ENCODE peak calls at places on chromosomes 3 and 15, in six cellular contexts. One of them, this sample, is unnamed.

GRCh38 chr15:84099181-84099580 is 136.4 kb upstream of the GOLGA6L4 start:
- DNase-seq in HCT116: no peak
- DNase-seq in heart left ventricle: no peak
- DNase-seq in NB4: peak
- DNase-seq in endothelial cell of umbilical vein: peak
- DNase-seq in IMR-90: no peak
- DNase-seq in this sample: no peak

GRCh38 chr3:44511238-44511567 is 33.7 kb upstream of the ZNF445 start:
- DNase-seq in endothelial cell of umbilical vein: peak
- DNase-seq in heart left ventricle: no peak
- DNase-seq in IMR-90: no peak
- DNase-seq in NB4: no peak
- DNase-seq in HCT116: no peak
- DNase-seq in this sample: no peak

GRCh38 chr3:136838641-136839555 is 20.0 kb downstream of the SLC35G2 start:
- DNase-seq in IMR-90: peak
- DNase-seq in HCT116: no peak
- DNase-seq in heart left ventricle: no peak
- DNase-seq in endothelial cell of umbilical vein: peak
- DNase-seq in NB4: peak
- DNase-seq in this sample: no peak

GRCh38 chr3:104514371-104514770 is 852.3 kb upstream of the ALCAM start:
- DNase-seq in heart left ventricle: no peak
- DNase-seq in HCT116: no peak
- DNase-seq in NB4: no peak
- DNase-seq in IMR-90: no peak
- DNase-seq in endothelial cell of umbilical vein: no peak
- DNase-seq in this sample: no peak

GRCh38 chr3:64291345-64291744 is 66.1 kb upstream of the PRICKLE2 start:
- DNase-seq in endothelial cell of umbilical vein: peak
- DNase-seq in NB4: peak
- DNase-seq in HCT116: no peak
- DNase-seq in heart left ventricle: peak
- DNase-seq in IMR-90: peak
- DNase-seq in this sample: peak

GRCh38 chr3:184740509-184741258 is 28.8 kb upstream of the MAGEF1 start:
- DNase-seq in heart left ventricle: no peak
- DNase-seq in endothelial cell of umbilical vein: no peak
- DNase-seq in HCT116: peak
- DNase-seq in NB4: peak
- DNase-seq in IMR-90: peak
- DNase-seq in this sample: peak

GRCh38 chr3:160183375-160184076 is 41.7 kb upstream of the C3orf80 start:
- DNase-seq in endothelial cell of umbilical vein: no peak
- DNase-seq in heart left ventricle: no peak
- DNase-seq in NB4: no peak
- DNase-seq in HCT116: no peak
- DNase-seq in IMR-90: peak
- DNase-seq in this sample: no peak

GRCh38 chr15:93035953-93036810 is 52.8 kb downstream of the RGMA start:
- DNase-seq in heart left ventricle: peak
- DNase-seq in endothelial cell of umbilical vein: peak
- DNase-seq in NB4: peak
- DNase-seq in HCT116: peak
- DNase-seq in IMR-90: peak
- DNase-seq in this sample: no peak

GRCh38 chr3:66110840-66111239 is 72.1 kb upstream of the MAGI1 start:
- DNase-seq in NB4: no peak
- DNase-seq in HCT116: no peak
- DNase-seq in heart left ventricle: no peak
- DNase-seq in IMR-90: no peak
- DNase-seq in endothelial cell of umbilical vein: peak
- DNase-seq in this sample: no peak

GRCh38 chr3:61807865-61808276 is 246.5 kb downstream of the PTPRG start:
- DNase-seq in heart left ventricle: peak
- DNase-seq in endothelial cell of umbilical vein: no peak
- DNase-seq in IMR-90: peak
- DNase-seq in NB4: no peak
- DNase-seq in HCT116: no peak
- DNase-seq in this sample: no peak

GRCh38 chr3:134824676-134825290 is 29.7 kb downstream of the EPHB1 start:
- DNase-seq in NB4: no peak
- DNase-seq in IMR-90: no peak
- DNase-seq in HCT116: no peak
- DNase-seq in heart left ventricle: no peak
- DNase-seq in endothelial cell of umbilical vein: no peak
- DNase-seq in this sample: no peak

GRCh38 chr3:70360985-70361384 is 48.5 kb upstream of the MDFIC2 start:
- DNase-seq in endothelial cell of umbilical vein: peak
- DNase-seq in heart left ventricle: no peak
- DNase-seq in HCT116: no peak
- DNase-seq in IMR-90: peak
- DNase-seq in NB4: peak
- DNase-seq in this sample: no peak

GRCh38 chr3:50203113-50203852 is 1.8 kb upstream of the SLC38A3 start:
- DNase-seq in IMR-90: no peak
- DNase-seq in heart left ventricle: no peak
- DNase-seq in endothelial cell of umbilical vein: no peak
- DNase-seq in NB4: no peak
- DNase-seq in HCT116: no peak
- DNase-seq in this sample: no peak

GRCh38 chr3:42292009-42292408 is 26.0 kb upstream of the CCK start:
- DNase-seq in IMR-90: no peak
- DNase-seq in HCT116: no peak
- DNase-seq in NB4: no peak
- DNase-seq in endothelial cell of umbilical vein: no peak
- DNase-seq in heart left ventricle: no peak
- DNase-seq in this sample: no peak

GRCh38 chr3:76040946-76041345 is 255.6 kb upstream of the ZNF717 start:
- DNase-seq in heart left ventricle: no peak
- DNase-seq in HCT116: no peak
- DNase-seq in endothelial cell of umbilical vein: no peak
- DNase-seq in IMR-90: peak
- DNase-seq in NB4: no peak
- DNase-seq in this sample: no peak

GRCh38 chr15:58241872-58242271 is 103.7 kb downstream of the AQP9 start:
- DNase-seq in IMR-90: no peak
- DNase-seq in heart left ventricle: no peak
- DNase-seq in HCT116: no peak
- DNase-seq in NB4: no peak
- DNase-seq in endothelial cell of umbilical vein: no peak
- DNase-seq in this sample: no peak

GRCh38 chr15:67973846-67974245 is 80.3 kb upstream of the PIAS1 start:
- DNase-seq in NB4: no peak
- DNase-seq in HCT116: no peak
- DNase-seq in endothelial cell of umbilical vein: no peak
- DNase-seq in IMR-90: no peak
- DNase-seq in heart left ventricle: no peak
- DNase-seq in this sample: no peak

GRCh38 chr3:133855772-133856171 is 39.9 kb downstream of the RAB6B start:
- DNase-seq in HCT116: no peak
- DNase-seq in heart left ventricle: no peak
- DNase-seq in NB4: peak
- DNase-seq in IMR-90: peak
- DNase-seq in endothelial cell of umbilical vein: no peak
- DNase-seq in this sample: no peak

GRCh38 chr3:142997330-142997729 is 4.0 kb upstream of the U2SURP start:
- DNase-seq in NB4: no peak
- DNase-seq in IMR-90: no peak
- DNase-seq in HCT116: no peak
- DNase-seq in heart left ventricle: no peak
- DNase-seq in endothelial cell of umbilical vein: no peak
- DNase-seq in this sample: no peak

GRCh38 chr15:91118796-91119590 is 18.9 kb downstream of the SV2B start:
- DNase-seq in HCT116: no peak
- DNase-seq in endothelial cell of umbilical vein: no peak
- DNase-seq in NB4: no peak
- DNase-seq in IMR-90: no peak
- DNase-seq in heart left ventricle: no peak
- DNase-seq in this sample: no peak

GRCh38 chr3:111484666-111485065 is 57.3 kb upstream of the CD96 start:
- DNase-seq in heart left ventricle: no peak
- DNase-seq in endothelial cell of umbilical vein: no peak
- DNase-seq in IMR-90: peak
- DNase-seq in NB4: no peak
- DNase-seq in HCT116: peak
- DNase-seq in this sample: no peak

GRCh38 chr3:149217347-149217746 is 4.3 kb downstream of the CP start:
- DNase-seq in heart left ventricle: no peak
- DNase-seq in HCT116: no peak
- DNase-seq in endothelial cell of umbilical vein: no peak
- DNase-seq in IMR-90: no peak
- DNase-seq in NB4: no peak
- DNase-seq in this sample: no peak

GRCh38 chr3:188950832-188951489 is 220.8 kb upstream of the TPRG1 start:
- DNase-seq in IMR-90: peak
- DNase-seq in HCT116: peak
- DNase-seq in NB4: peak
- DNase-seq in heart left ventricle: peak
- DNase-seq in endothelial cell of umbilical vein: peak
- DNase-seq in this sample: peak

GRCh38 chr3:137746808-137747207 is 17.3 kb upstream of the SOX14 start:
- DNase-seq in HCT116: no peak
- DNase-seq in NB4: no peak
- DNase-seq in endothelial cell of umbilical vein: no peak
- DNase-seq in heart left ventricle: no peak
- DNase-seq in IMR-90: no peak
- DNase-seq in this sample: no peak

GRCh38 chr15:101535170-101535902 is 45.8 kb upstream of the PCSK6 start:
- DNase-seq in HCT116: no peak
- DNase-seq in heart left ventricle: no peak
- DNase-seq in IMR-90: no peak
- DNase-seq in NB4: no peak
- DNase-seq in endothelial cell of umbilical vein: no peak
- DNase-seq in this sample: peak

GRCh38 chr3:124860599-124860998 is 26.6 kb downstream of the ITGB5 start:
- DNase-seq in NB4: no peak
- DNase-seq in endothelial cell of umbilical vein: peak
- DNase-seq in IMR-90: peak
- DNase-seq in HCT116: peak
- DNase-seq in heart left ventricle: peak
- DNase-seq in this sample: peak

GRCh38 chr3:38327335-38328009 is 19.1 kb upstream of the XYLB start:
- DNase-seq in IMR-90: peak
- DNase-seq in heart left ventricle: no peak
- DNase-seq in NB4: peak
- DNase-seq in endothelial cell of umbilical vein: peak
- DNase-seq in HCT116: peak
- DNase-seq in this sample: no peak

GRCh38 chr3:38127611-38128302 is 9.2 kb downstream of the ACAA1 start:
- DNase-seq in heart left ventricle: no peak
- DNase-seq in IMR-90: no peak
- DNase-seq in NB4: no peak
- DNase-seq in HCT116: no peak
- DNase-seq in endothelial cell of umbilical vein: no peak
- DNase-seq in this sample: no peak

GRCh38 chr3:163664466-163664865 is 1413.8 kb downstream of the SI start:
- DNase-seq in HCT116: no peak
- DNase-seq in endothelial cell of umbilical vein: no peak
- DNase-seq in IMR-90: no peak
- DNase-seq in NB4: no peak
- DNase-seq in heart left ventricle: no peak
- DNase-seq in this sample: no peak

GRCh38 chr3:28089527-28089897 is 151.9 kb upstream of the CMC1 start:
- DNase-seq in endothelial cell of umbilical vein: no peak
- DNase-seq in heart left ventricle: no peak
- DNase-seq in IMR-90: no peak
- DNase-seq in HCT116: no peak
- DNase-seq in NB4: no peak
- DNase-seq in this sample: no peak

GRCh38 chr3:80696280-80696679 is 928.5 kb upstream of the ROBO1 start:
- DNase-seq in NB4: no peak
- DNase-seq in endothelial cell of umbilical vein: peak
- DNase-seq in heart left ventricle: no peak
- DNase-seq in IMR-90: no peak
- DNase-seq in HCT116: no peak
- DNase-seq in this sample: no peak

GRCh38 chr3:171186383-171186782 is 159.9 kb upstream of the SLC2A2 start:
- DNase-seq in heart left ventricle: no peak
- DNase-seq in endothelial cell of umbilical vein: no peak
- DNase-seq in NB4: no peak
- DNase-seq in HCT116: no peak
- DNase-seq in IMR-90: no peak
- DNase-seq in this sample: no peak

GRCh38 chr15:47806008-47806407 is 88.7 kb downstream of the SEMA6D start:
- DNase-seq in endothelial cell of umbilical vein: no peak
- DNase-seq in HCT116: no peak
- DNase-seq in NB4: no peak
- DNase-seq in heart left ventricle: no peak
- DNase-seq in IMR-90: no peak
- DNase-seq in this sample: no peak

GRCh38 chr3:43503067-43503728 is 118.6 kb downstream of the ANO10 start:
- DNase-seq in IMR-90: peak
- DNase-seq in endothelial cell of umbilical vein: peak
- DNase-seq in NB4: peak
- DNase-seq in heart left ventricle: no peak
- DNase-seq in HCT116: peak
- DNase-seq in this sample: no peak
- TF ChIP-seq CTCF in IMR-90: peak
- TF ChIP-seq CTCF in endothelial cell of umbilical vein: peak
- TF ChIP-seq CTCF in NB4: no peak
- TF ChIP-seq CTCF in heart left ventricle: peak
- TF ChIP-seq CTCF in HCT116: peak
- TF ChIP-seq CTCF in this sample: no peak

DNA sequence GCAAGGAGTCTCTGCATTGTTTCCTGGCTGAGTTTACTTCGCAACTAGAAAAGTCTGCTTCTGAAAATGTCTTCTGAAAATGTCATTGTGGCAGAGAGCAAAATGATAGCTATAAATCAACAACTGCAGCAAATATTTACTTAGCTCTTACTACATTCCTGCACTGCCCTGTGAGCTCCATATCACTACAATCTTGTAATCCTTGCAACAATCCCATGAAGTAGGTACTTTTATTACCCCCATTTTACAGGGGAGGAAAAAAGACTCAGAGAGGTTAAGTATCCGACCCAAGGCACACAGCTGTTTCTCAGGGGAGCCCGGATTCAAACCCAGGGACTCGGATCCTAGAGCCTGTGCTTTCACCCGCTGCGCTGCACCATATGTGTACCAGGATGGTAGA is 34.2 kb upstream of the SPTBN5 start:
- DNase-seq in endothelial cell of umbilical vein: peak
- DNase-seq in NB4: no peak
- DNase-seq in HCT116: no peak
- DNase-seq in heart left ventricle: no peak
- DNase-seq in IMR-90: no peak
- DNase-seq in this sample: no peak
- TF ChIP-seq POLR2A in endothelial cell of umbilical vein: no peak
- TF ChIP-seq POLR2A in NB4: no peak
- TF ChIP-seq POLR2A in HCT116: no peak
- TF ChIP-seq POLR2A in heart left ventricle: no peak
- TF ChIP-seq POLR2A in IMR-90: no peak
- TF ChIP-seq POLR2A in this sample: no peak

GRCh38 chr3:73433681-73434080 is 191.1 kb downstream of the PDZRN3 start:
- DNase-seq in endothelial cell of umbilical vein: no peak
- DNase-seq in heart left ventricle: no peak
- DNase-seq in NB4: no peak
- DNase-seq in IMR-90: peak
- DNase-seq in HCT116: no peak
- DNase-seq in this sample: no peak
- TF ChIP-seq CTCF in endothelial cell of umbilical vein: no peak
- TF ChIP-seq CTCF in heart left ventricle: no peak
- TF ChIP-seq CTCF in NB4: no peak
- TF ChIP-seq CTCF in IMR-90: no peak
- TF ChIP-seq CTCF in HCT116: no peak
- TF ChIP-seq CTCF in this sample: no peak

GRCh38 chr3:127536818-127537810 is 53.4 kb downstream of the TPRA1 start:
- DNase-seq in NB4: no peak
- DNase-seq in IMR-90: no peak
- DNase-seq in HCT116: no peak
- DNase-seq in endothelial cell of umbilical vein: no peak
- DNase-seq in heart left ventricle: no peak
- DNase-seq in this sample: peak
- TF ChIP-seq POLR2A in NB4: no peak
- TF ChIP-seq POLR2A in IMR-90: no peak
- TF ChIP-seq POLR2A in HCT116: no peak
- TF ChIP-seq POLR2A in endothelial cell of umbilical vein: no peak
- TF ChIP-seq POLR2A in heart left ventricle: no peak
- TF ChIP-seq POLR2A in this sample: no peak

This sample was measured in lower leg skin.